ENCODE peak calls at places on chromosomes 7 and 10, in six cellular contexts. G, Y, H, Z, W and L are unnamed samples.

GRCh38 chr7:135855836-135856235 is 107.2 kb upstream of the FAM180A start:
- DNase-seq in G (no peak), Y (no peak), H (no peak), Z (no peak), W (peak), L (peak)

GRCh38 chr7:121515651-121516401 is 119.7 kb upstream of the FAM3C start:
- DNase-seq in G (no peak), Y (no peak), H (no peak), Z (no peak), W (peak), L (no peak)

GRCh38 chr10:126634915-126635314 is 35.6 kb downstream of the C10orf90 start:
- DNase-seq in G (no peak), Y (no peak), H (no peak), Z (no peak), W (no peak), L (peak)

GRCh38 chr7:2611401-2611800 is 20.4 kb upstream of the TTYH3 start:
- DNase-seq in G (no peak), Y (no peak), H (no peak), Z (peak), W (no peak), L (no peak)

GRCh38 chr7:92854501-92855238 is 18.3 kb upstream of the CDK6 start:
- DNase-seq in G (no peak), Y (no peak), H (no peak), Z (no peak), W (no peak), L (no peak)

GRCh38 chr10:128694532-128694931 is 568.3 kb upstream of the MKI67 start:
- DNase-seq in G (no peak), Y (no peak), H (no peak), Z (no peak), W (no peak), L (no peak)

GRCh38 chr7:13742719-13743640 is 246.5 kb downstream of the ETV1 start:
- DNase-seq in G (peak), Y (peak), H (peak), Z (peak), W (peak), L (peak)

GRCh38 chr10:100984670-100985177 is 2.6 kb downstream of the MRPL43 start:
- DNase-seq in G (no peak), Y (no peak), H (no peak), Z (no peak), W (no peak), L (no peak)

GRCh38 chr10:75910032-75910431 is 478.6 kb downstream of the LRMDA start:
- DNase-seq in G (no peak), Y (peak), H (no peak), Z (no peak), W (peak), L (peak)

GRCh38 chr7:116525298-116525912 is 569 bp downstream of the CAV1 start:
- DNase-seq in G (no peak), Y (no peak), H (peak), Z (peak), W (no peak), L (no peak)